ENCODE peak calls at places on chromosome 14, in five cellular contexts. One of them, this sample, is unnamed.

GRCh38 chr14:65287264-65288131 is 125.0 kb upstream of the FUT8 start:
- DNase-seq in esophagus squamous epithelium: no peak
- DNase-seq in CD8-positive, alpha-beta T cell: peak; percentile 54
- DNase-seq in WERI-Rb-1: no peak
- DNase-seq in GM20000: peak; percentile 76
- DNase-seq in this sample: no peak

GRCh38 chr14:56816575-56817391 is 6.5 kb upstream of the OTX2 start:
- DNase-seq in esophagus squamous epithelium: no peak
- DNase-seq in GM20000: no peak
- DNase-seq in CD8-positive, alpha-beta T cell: no peak
- DNase-seq in WERI-Rb-1: no peak
- DNase-seq in this sample: no peak

GRCh38 chr14:75859746-75860145 is 122.0 kb downstream of the TGFB3 start:
- DNase-seq in WERI-Rb-1: no peak
- DNase-seq in esophagus squamous epithelium: no peak
- DNase-seq in GM20000: no peak
- DNase-seq in CD8-positive, alpha-beta T cell: no peak
- DNase-seq in this sample: no peak

GRCh38 chr14:88129306-88130056 is 124.5 kb downstream of the GPR65 start:
- DNase-seq in CD8-positive, alpha-beta T cell: no peak
- DNase-seq in GM20000: peak; percentile 9
- DNase-seq in esophagus squamous epithelium: no peak
- DNase-seq in WERI-Rb-1: no peak
- DNase-seq in this sample: no peak

GRCh38 chr14:55752580-55753365 is 172.8 kb downstream of the KTN1 start:
- DNase-seq in GM20000: no peak
- DNase-seq in WERI-Rb-1: no peak
- DNase-seq in esophagus squamous epithelium: no peak
- DNase-seq in CD8-positive, alpha-beta T cell: no peak
- DNase-seq in this sample: no peak

GRCh38 chr14:79584679-79585078 is 626.6 kb downstream of the DIO2 start:
- DNase-seq in CD8-positive, alpha-beta T cell: no peak
- DNase-seq in WERI-Rb-1: no peak
- DNase-seq in esophagus squamous epithelium: no peak
- DNase-seq in GM20000: no peak
- DNase-seq in this sample: no peak

GRCh38 chr14:26735811-26736210 is 138.0 kb upstream of the NOVA1 start:
- DNase-seq in esophagus squamous epithelium: no peak
- DNase-seq in GM20000: no peak
- DNase-seq in WERI-Rb-1: no peak
- DNase-seq in CD8-positive, alpha-beta T cell: no peak
- DNase-seq in this sample: no peak

GRCh38 chr14:103923863-103924262 is 4.4 kb upstream of the TDRD9 start:
- DNase-seq in WERI-Rb-1: no peak
- DNase-seq in GM20000: no peak
- DNase-seq in CD8-positive, alpha-beta T cell: no peak
- DNase-seq in esophagus squamous epithelium: no peak
- DNase-seq in this sample: no peak

GRCh38 chr14:85813040-85813439 is 283.1 kb downstream of the FLRT2 start:
- DNase-seq in WERI-Rb-1: no peak
- DNase-seq in CD8-positive, alpha-beta T cell: no peak
- DNase-seq in esophagus squamous epithelium: no peak
- DNase-seq in GM20000: no peak
- DNase-seq in this sample: no peak

GRCh38 chr14:57560681-57561080 is 67.0 kb upstream of the CCDC198 start:
- DNase-seq in CD8-positive, alpha-beta T cell: no peak
- DNase-seq in GM20000: peak; percentile 7
- DNase-seq in WERI-Rb-1: no peak
- DNase-seq in esophagus squamous epithelium: no peak
- DNase-seq in this sample: no peak

GRCh38 chr14:64089920-64090319 is 204.3 kb downstream of the ESR2 start:
- DNase-seq in esophagus squamous epithelium: no peak
- DNase-seq in GM20000: no peak
- DNase-seq in CD8-positive, alpha-beta T cell: no peak
- DNase-seq in WERI-Rb-1: peak; percentile 25
- DNase-seq in this sample: no peak

GRCh38 chr14:61933021-61933420 is 170.8 kb downstream of the SNAPC1 start:
- DNase-seq in WERI-Rb-1: no peak
- DNase-seq in esophagus squamous epithelium: no peak
- DNase-seq in CD8-positive, alpha-beta T cell: no peak
- DNase-seq in GM20000: no peak
- DNase-seq in this sample: no peak

GRCh38 chr14:71478542-71478941 is 453.7 kb upstream of the RGS6 start:
- DNase-seq in GM20000: no peak
- DNase-seq in CD8-positive, alpha-beta T cell: no peak
- DNase-seq in esophagus squamous epithelium: no peak
- DNase-seq in WERI-Rb-1: no peak
- DNase-seq in this sample: no peak

GRCh38 chr14:106586098-106586704 is 1059.8 kb downstream of the TMEM121 start:
- DNase-seq in GM20000: peak; percentile 69
- DNase-seq in CD8-positive, alpha-beta T cell: peak; percentile 65
- DNase-seq in esophagus squamous epithelium: no peak
- DNase-seq in WERI-Rb-1: peak; percentile 50
- DNase-seq in this sample: peak; percentile 60

GRCh38 chr14:73789996-73790581 is 61.5 kb upstream of the PTGR2 start:
- DNase-seq in esophagus squamous epithelium: no peak
- DNase-seq in GM20000: no peak
- DNase-seq in CD8-positive, alpha-beta T cell: no peak
- DNase-seq in WERI-Rb-1: no peak
- DNase-seq in this sample: no peak

GRCh38 chr14:80692903-80693302 is 248.6 kb downstream of the CEP128 start:
- DNase-seq in GM20000: no peak
- DNase-seq in CD8-positive, alpha-beta T cell: no peak
- DNase-seq in esophagus squamous epithelium: no peak
- DNase-seq in WERI-Rb-1: no peak
- DNase-seq in this sample: no peak

GRCh38 chr14:99248761-99249171 is 23.2 kb downstream of the BCL11B start:
- DNase-seq in esophagus squamous epithelium: no peak
- DNase-seq in GM20000: no peak
- DNase-seq in WERI-Rb-1: no peak
- DNase-seq in CD8-positive, alpha-beta T cell: no peak
- DNase-seq in this sample: no peak

GRCh38 chr14:75454963-75455546 is 27.2 kb downstream of the JDP2 start:
- DNase-seq in WERI-Rb-1: no peak
- DNase-seq in GM20000: no peak
- DNase-seq in esophagus squamous epithelium: no peak
- DNase-seq in CD8-positive, alpha-beta T cell: no peak
- DNase-seq in this sample: no peak

GRCh38 chr14:61663312-61663974 is 31.9 kb upstream of the HIF1A start:
- DNase-seq in GM20000: peak; percentile 20
- DNase-seq in CD8-positive, alpha-beta T cell: no peak
- DNase-seq in WERI-Rb-1: no peak
- DNase-seq in esophagus squamous epithelium: no peak
- DNase-seq in this sample: no peak

GRCh38 chr14:77574446-77575125 is 41.9 kb downstream of the SPTLC2 start:
- DNase-seq in esophagus squamous epithelium: no peak
- DNase-seq in GM20000: no peak
- DNase-seq in CD8-positive, alpha-beta T cell: no peak
- DNase-seq in WERI-Rb-1: no peak
- DNase-seq in this sample: no peak

GRCh38 chr14:21537088-21537424 is 10.9 kb upstream of the SALL2 start:
- DNase-seq in esophagus squamous epithelium: no peak
- DNase-seq in CD8-positive, alpha-beta T cell: no peak
- DNase-seq in GM20000: no peak
- DNase-seq in WERI-Rb-1: no peak
- DNase-seq in this sample: no peak

GRCh38 chr14:21109377-21110260 is 8.8 kb downstream of the TMEM253 start:
- DNase-seq in GM20000: peak; percentile 31
- DNase-seq in esophagus squamous epithelium: no peak
- DNase-seq in CD8-positive, alpha-beta T cell: no peak
- DNase-seq in WERI-Rb-1: no peak
- DNase-seq in this sample: no peak

GRCh38 chr14:99647407-99647806 is 2.5 kb downstream of the HHIPL1 start:
- DNase-seq in GM20000: no peak
- DNase-seq in esophagus squamous epithelium: no peak
- DNase-seq in WERI-Rb-1: peak; percentile 48
- DNase-seq in CD8-positive, alpha-beta T cell: no peak
- DNase-seq in this sample: no peak

GRCh38 chr14:91164676-91165075 is 50.8 kb downstream of the DGLUCY start:
- DNase-seq in GM20000: no peak
- DNase-seq in CD8-positive, alpha-beta T cell: no peak
- DNase-seq in esophagus squamous epithelium: no peak
- DNase-seq in WERI-Rb-1: no peak
- DNase-seq in this sample: no peak

GRCh38 chr14:91256661-91257060 is 12.2 kb upstream of the GPR68 start:
- DNase-seq in esophagus squamous epithelium: no peak
- DNase-seq in CD8-positive, alpha-beta T cell: no peak
- DNase-seq in WERI-Rb-1: no peak
- DNase-seq in GM20000: no peak
- DNase-seq in this sample: no peak

GRCh38 chr14:100565650-100566049 is 21.6 kb downstream of the BEGAIN start:
- DNase-seq in CD8-positive, alpha-beta T cell: no peak
- DNase-seq in esophagus squamous epithelium: no peak
- DNase-seq in WERI-Rb-1: no peak
- DNase-seq in GM20000: no peak
- DNase-seq in this sample: no peak

GRCh38 chr14:90558983-90559590 is 162.3 kb downstream of the CALM1 start:
- DNase-seq in CD8-positive, alpha-beta T cell: no peak
- DNase-seq in esophagus squamous epithelium: no peak
- DNase-seq in WERI-Rb-1: no peak
- DNase-seq in GM20000: no peak
- DNase-seq in this sample: no peak

GRCh38 chr14:26719514-26719913 is 121.7 kb upstream of the NOVA1 start:
- DNase-seq in GM20000: no peak
- DNase-seq in CD8-positive, alpha-beta T cell: no peak
- DNase-seq in esophagus squamous epithelium: no peak
- DNase-seq in WERI-Rb-1: no peak
- DNase-seq in this sample: no peak

DNA sequence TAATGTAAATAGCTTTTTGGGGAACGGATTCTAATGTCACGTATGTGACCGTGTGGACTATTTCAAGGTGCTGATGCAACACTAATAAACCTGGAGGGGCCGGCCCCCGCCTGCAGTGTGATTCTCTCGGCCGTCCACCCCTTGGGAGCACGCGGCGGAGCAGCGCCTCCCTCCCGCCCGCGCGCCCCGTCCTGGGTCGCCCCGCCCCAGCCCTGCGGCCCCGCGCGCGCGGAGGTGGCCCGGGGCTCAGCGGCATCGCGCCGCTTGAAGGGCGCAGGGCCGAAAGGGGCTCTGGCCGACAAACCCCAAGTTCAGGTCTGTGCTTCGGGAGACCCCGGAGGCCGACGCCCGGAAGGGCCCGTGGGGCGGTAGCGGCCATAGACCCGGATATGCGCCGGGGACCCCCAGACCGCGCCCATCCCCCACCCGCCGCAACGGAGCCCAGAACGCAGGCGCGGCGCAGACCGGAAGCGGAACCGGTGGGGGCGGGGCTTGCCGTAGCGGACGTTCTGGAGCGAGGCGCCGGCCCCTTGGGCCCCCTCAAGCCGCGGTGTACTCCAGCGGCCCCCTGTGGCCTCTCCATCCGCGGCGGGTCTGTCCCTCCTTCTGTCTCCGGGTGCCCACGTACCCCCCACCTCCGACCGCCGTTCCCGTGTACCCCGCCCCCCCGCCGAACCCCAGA is at the start of gene TEX22:
- DNase-seq in WERI-Rb-1: peak; percentile 91
- DNase-seq in GM20000: peak; percentile 98
- DNase-seq in esophagus squamous epithelium: peak; percentile 41
- DNase-seq in CD8-positive, alpha-beta T cell: peak; percentile 83
- DNase-seq in this sample: peak; percentile 95
- TF ChIP-seq CTCF in WERI-Rb-1: peak; percentile 40
- TF ChIP-seq CTCF in GM20000: no peak
- TF ChIP-seq CTCF in esophagus squamous epithelium: no peak
- TF ChIP-seq CTCF in CD8-positive, alpha-beta T cell: no peak
- TF ChIP-seq CTCF in this sample: no peak

GRCh38 chr14:29724991-29725390 is 202.7 kb downstream of the PRKD1 start:
- DNase-seq in WERI-Rb-1: no peak
- DNase-seq in GM20000: no peak
- DNase-seq in CD8-positive, alpha-beta T cell: no peak
- DNase-seq in esophagus squamous epithelium: no peak
- DNase-seq in this sample: no peak
- TF ChIP-seq CTCF in WERI-Rb-1: no peak
- TF ChIP-seq CTCF in GM20000: no peak
- TF ChIP-seq CTCF in CD8-positive, alpha-beta T cell: no peak
- TF ChIP-seq CTCF in esophagus squamous epithelium: no peak
- TF ChIP-seq CTCF in this sample: no peak

DNA sequence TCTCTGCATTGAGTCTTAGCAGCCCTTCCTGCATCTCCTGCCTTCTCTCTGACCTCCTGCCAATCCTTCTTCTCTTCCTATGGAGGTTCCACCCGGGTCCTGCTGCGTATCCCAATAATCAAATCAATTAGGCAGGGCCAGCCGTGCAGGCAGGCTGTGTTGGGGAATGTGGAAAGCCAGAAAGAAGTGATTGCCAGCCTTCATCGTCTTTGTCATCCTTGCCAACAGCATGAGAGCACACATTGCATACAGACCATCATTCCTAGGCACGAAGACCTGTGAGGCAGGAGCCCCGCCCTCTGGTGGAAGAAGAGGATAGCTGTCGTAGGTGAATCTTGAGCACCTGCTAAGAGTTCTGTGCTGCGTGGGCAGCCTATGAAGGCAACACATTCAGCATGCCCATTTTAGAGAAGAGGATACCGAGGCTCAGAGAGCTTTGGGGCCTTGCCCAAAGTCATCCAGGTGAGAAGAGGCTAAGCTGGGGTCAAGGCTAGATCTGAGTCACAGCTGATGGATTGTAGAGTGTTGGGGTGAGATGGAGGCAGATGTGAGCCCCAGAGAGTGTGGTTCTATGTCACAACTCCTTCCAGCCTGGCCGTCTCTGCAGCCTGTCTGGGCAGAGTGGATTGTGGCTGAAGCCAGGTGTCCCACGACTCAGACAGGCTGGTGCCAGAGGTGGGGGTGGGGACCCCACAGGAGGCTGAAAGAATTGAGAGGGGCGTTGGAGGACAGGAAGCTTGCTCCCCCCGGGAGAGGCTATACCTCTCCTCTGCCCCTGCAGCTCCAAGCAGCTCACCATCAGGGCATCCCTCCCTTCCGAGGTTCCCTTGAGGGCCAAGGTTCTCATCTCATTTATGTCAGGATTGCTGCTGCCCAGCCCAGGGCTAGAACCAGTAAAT is 12.7 kb downstream of the C14orf132 start:
- DNase-seq in esophagus squamous epithelium: no peak
- DNase-seq in GM20000: peak; percentile 39
- DNase-seq in WERI-Rb-1: peak; percentile 36
- DNase-seq in CD8-positive, alpha-beta T cell: no peak
- DNase-seq in this sample: no peak
- TF ChIP-seq CTCF in esophagus squamous epithelium: peak; percentile 10
- TF ChIP-seq CTCF in GM20000: peak; percentile 14
- TF ChIP-seq CTCF in WERI-Rb-1: peak; percentile 71
- TF ChIP-seq CTCF in CD8-positive, alpha-beta T cell: no peak
- TF ChIP-seq CTCF in this sample: no peak

DNA sequence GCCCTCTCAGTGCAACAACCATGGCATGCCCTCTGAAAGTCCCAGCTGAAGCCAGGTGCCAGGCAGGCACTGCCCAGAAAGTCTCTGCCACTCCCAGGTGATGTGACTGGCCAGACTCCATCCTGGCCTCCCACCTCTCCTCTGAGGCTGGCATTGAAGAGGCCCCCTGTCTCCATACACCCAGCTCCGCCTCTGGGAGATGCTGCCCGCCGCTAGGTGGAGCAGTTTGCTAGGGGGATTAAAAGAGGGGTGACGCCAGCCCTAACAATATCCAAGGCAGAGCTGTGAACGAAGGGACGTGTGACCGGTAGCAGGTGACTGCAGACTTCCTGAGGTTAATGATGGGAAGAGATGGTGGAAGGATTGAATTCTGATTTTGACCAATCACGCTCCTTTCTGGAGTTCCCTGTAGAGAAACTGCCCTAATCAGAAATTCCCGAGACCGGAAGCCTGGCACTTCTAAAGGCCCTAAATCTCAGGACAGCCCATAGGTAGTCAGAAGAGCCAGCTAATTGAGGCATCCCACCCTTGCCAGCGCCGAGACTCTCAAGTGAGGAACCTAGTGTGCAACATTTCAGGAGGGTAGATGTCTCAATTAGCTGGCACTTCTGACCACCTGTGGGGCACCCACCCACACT is 8.3 kb upstream of the PLEK2 start:
- DNase-seq in GM20000: no peak
- DNase-seq in WERI-Rb-1: peak; percentile 68
- DNase-seq in CD8-positive, alpha-beta T cell: peak; percentile 26
- DNase-seq in esophagus squamous epithelium: no peak
- DNase-seq in this sample: no peak
- TF ChIP-seq CTCF in GM20000: peak; percentile 43
- TF ChIP-seq CTCF in WERI-Rb-1: peak; percentile 34
- TF ChIP-seq CTCF in CD8-positive, alpha-beta T cell: peak; percentile 26
- TF ChIP-seq CTCF in esophagus squamous epithelium: no peak
- TF ChIP-seq CTCF in this sample: peak; percentile 13

This sample was measured in natural killer cell.